ENCODE peak calls at places on chromosomes 7 and 10, in five cellular contexts. One of them, this sample, is unnamed.

GRCh38 chr10:58873161-58873560 is 303.3 kb upstream of the PHYHIPL start:
- DNase-seq in Daoy: no peak
- DNase-seq in astrocyte: no peak
- DNase-seq in AG10803: no peak
- DNase-seq in epithelial cell of esophagus: no peak
- DNase-seq in this sample: no peak

GRCh38 chr10:6607778-6608177 is 27.7 kb upstream of the PRKCQ start:
- DNase-seq in Daoy: no peak
- DNase-seq in astrocyte: no peak
- DNase-seq in AG10803: no peak
- DNase-seq in epithelial cell of esophagus: peak
- DNase-seq in this sample: peak

GRCh38 chr10:61836233-61836887 is 65.1 kb upstream of the ARID5B start:
- DNase-seq in Daoy: no peak
- DNase-seq in astrocyte: peak
- DNase-seq in AG10803: peak
- DNase-seq in epithelial cell of esophagus: no peak
- DNase-seq in this sample: peak

GRCh38 chr10:84375011-84375410 is 46.6 kb downstream of the CCSER2 start:
- DNase-seq in Daoy: peak
- DNase-seq in astrocyte: peak
- DNase-seq in AG10803: peak
- DNase-seq in epithelial cell of esophagus: peak
- DNase-seq in this sample: peak

GRCh38 chr7:43721193-43721806 is 8.0 kb downstream of the COA1 start:
- DNase-seq in Daoy: peak
- DNase-seq in astrocyte: peak
- DNase-seq in AG10803: peak
- DNase-seq in epithelial cell of esophagus: peak
- DNase-seq in this sample: peak

GRCh38 chr10:22553452-22553995 is 160.9 kb downstream of the PIP4K2A start:
- DNase-seq in Daoy: no peak
- DNase-seq in astrocyte: no peak
- DNase-seq in AG10803: no peak
- DNase-seq in epithelial cell of esophagus: no peak
- DNase-seq in this sample: no peak

GRCh38 chr10:77179015-77179695 is 458.5 kb downstream of the KCNMA1 start:
- DNase-seq in Daoy: peak
- DNase-seq in astrocyte: peak
- DNase-seq in AG10803: peak
- DNase-seq in epithelial cell of esophagus: peak
- DNase-seq in this sample: peak

GRCh38 chr10:130902471-130902870 is 409.1 kb downstream of the TCERG1L start:
- DNase-seq in Daoy: no peak
- DNase-seq in astrocyte: no peak
- DNase-seq in AG10803: no peak
- DNase-seq in epithelial cell of esophagus: no peak
- DNase-seq in this sample: no peak

GRCh38 chr10:132652936-132653590 is 115.5 kb downstream of the INPP5A start:
- DNase-seq in Daoy: no peak
- DNase-seq in astrocyte: no peak
- DNase-seq in AG10803: no peak
- DNase-seq in epithelial cell of esophagus: no peak
- DNase-seq in this sample: no peak